ENCODE peak calls at places on chromosomes 2 and 18, in six cellular contexts. V is GM12891, I is breast epithelium, O is HepG2, R is GM12892, P is sigmoid colon. G is an unnamed sample.

GRCh38 chr2:218722876-218723477 is 12.3 kb downstream of the TTLL4 start:
- DNase-seq in V (no peak), I (peak), O (no peak), R (no peak), P (no peak), G (no peak)

GRCh38 chr2:238404406-238405216 is 22.1 kb upstream of the ASB1 start:
- DNase-seq in V (no peak), I (no peak), O (no peak), R (no peak), P (no peak), G (no peak)

GRCh38 chr18:24136967-24137373 is 1.9 kb upstream of the CABYR start:
- DNase-seq in V (no peak), I (no peak), O (no peak), R (no peak), P (no peak), G (no peak)

GRCh38 chr2:101387151-101387807 is at the start of gene CREG2:
- DNase-seq in V (peak), I (peak), O (peak), R (peak), P (peak), G (peak)

GRCh38 chr18:45503988-45504387 is 111.3 kb upstream of the SLC14A2 start:
- DNase-seq in V (no peak), I (no peak), O (no peak), R (no peak), P (no peak), G (no peak)

GRCh38 chr2:238936162-238937052 is 88.5 kb downstream of the TWIST2 start:
- DNase-seq in V (no peak), I (no peak), O (no peak), R (no peak), P (no peak), G (peak)

GRCh38 chr2:143161982-143162837 is 33.0 kb downstream of the ARHGAP15 start:
- DNase-seq in V (no peak), I (peak), O (peak), R (no peak), P (no peak), G (peak)

GRCh38 chr18:9325716-9326115 is 8.9 kb upstream of the TWSG1 start:
- DNase-seq in V (no peak), I (no peak), O (no peak), R (no peak), P (no peak), G (no peak)

GRCh38 chr2:236180831-236181453 is 12.8 kb upstream of the GBX2 start:
- DNase-seq in V (no peak), I (no peak), O (peak), R (no peak), P (peak), G (no peak)

GRCh38 chr2:100730290-100730868 is 89.6 kb upstream of the NPAS2 start:
- DNase-seq in V (no peak), I (peak), O (peak), R (no peak), P (peak), G (no peak)

GRCh38 chr18:11661430-11661829 is 27.6 kb upstream of the GNAL start:
- DNase-seq in V (no peak), I (no peak), O (no peak), R (no peak), P (no peak), G (no peak)

GRCh38 chr18:62339106-62339988 is 14.2 kb downstream of the TNFRSF11A start:
- DNase-seq in V (no peak), I (no peak), O (no peak), R (no peak), P (no peak), G (no peak)

GRCh38 chr2:240556553-240557100 is 1.2 kb downstream of the ANKMY1 start:
- DNase-seq in V (no peak), I (no peak), O (peak), R (peak), P (no peak), G (peak)

GRCh38 chr2:230166557-230167170 is 53.1 kb downstream of the SP110 start:
- DNase-seq in V (no peak), I (no peak), O (no peak), R (no peak), P (no peak), G (no peak)

GRCh38 chr2:100852999-100853908 is 33.3 kb downstream of the NPAS2 start:
- DNase-seq in V (no peak), I (no peak), O (peak), R (no peak), P (no peak), G (no peak)

GRCh38 chr2:120222186-120223033 is 790 bp downstream of the TMEM185B start:
- DNase-seq in V (no peak), I (no peak), O (no peak), R (no peak), P (no peak), G (no peak)

GRCh38 chr2:41998789-41999470 is 48.9 kb upstream of the PKDCC start:
- DNase-seq in V (no peak), I (no peak), O (no peak), R (no peak), P (no peak), G (no peak)

DNA sequence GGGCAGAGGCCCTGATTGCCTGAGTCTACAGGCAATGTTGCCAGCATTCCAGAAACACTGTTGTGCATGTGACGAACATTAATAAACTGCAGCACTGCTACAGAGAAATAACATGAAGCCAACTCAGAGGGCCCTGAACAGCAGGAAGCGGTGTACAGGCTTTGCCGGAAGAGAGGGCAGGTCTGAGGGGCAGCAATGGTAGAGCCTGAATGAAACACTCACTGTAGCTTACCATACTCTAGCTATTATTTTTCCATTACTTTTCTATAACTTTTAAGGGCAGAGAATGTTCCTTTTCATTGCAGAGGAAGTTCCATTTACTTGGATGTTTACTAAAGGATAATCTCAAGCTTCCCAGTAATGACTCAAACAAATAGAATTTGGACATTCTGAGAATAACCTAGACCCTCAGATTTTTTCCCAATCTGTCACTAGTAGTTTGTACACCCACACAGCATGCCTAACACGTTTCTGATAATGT is 150.4 kb downstream of the MTX2 start:
- DNase-seq in V (no peak), I (no peak), O (no peak), R (no peak), P (no peak), G (no peak)
- TF ChIP-seq POLR2AphosphoS5 in V (no peak), I (no peak), O (no peak), R (no peak), P (no peak), G (no peak)

DNA sequence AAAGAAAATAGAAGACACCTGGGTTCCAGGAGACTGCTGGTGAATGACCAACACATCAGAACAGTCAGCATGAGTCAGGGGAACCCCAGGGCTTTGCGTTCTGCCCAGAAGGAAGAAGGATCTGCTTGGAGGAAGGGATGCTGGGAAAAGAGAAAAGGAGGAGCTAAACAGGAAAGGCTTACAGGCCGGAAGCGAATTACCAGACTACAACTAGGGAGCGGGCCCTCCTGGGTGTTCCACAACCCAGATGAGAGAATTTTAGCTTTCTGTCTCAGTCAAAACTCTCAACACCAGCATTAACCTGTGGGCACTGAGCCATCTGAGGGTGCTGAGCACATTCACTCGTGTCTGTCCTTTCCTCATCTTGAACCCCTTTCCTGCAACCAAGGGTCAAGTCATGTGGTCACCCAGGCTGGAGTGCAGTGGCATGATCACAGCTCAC is 19.2 kb downstream of the CDC42EP3 start:
- DNase-seq in V (no peak), I (no peak), O (no peak), R (no peak), P (no peak), G (no peak)
- TF ChIP-seq POLR2AphosphoS5 in V (peak), I (no peak), O (no peak), R (peak), P (peak), G (no peak)

GRCh38 chr2:128362889-128363228 is 44.2 kb upstream of the HS6ST1 start:
- DNase-seq in V (no peak), I (peak), O (no peak), R (no peak), P (peak), G (no peak)
- TF ChIP-seq POLR2AphosphoS5 in V (no peak), I (no peak), O (no peak), R (no peak), P (no peak), G (no peak)

GRCh38 chr2:60140180-60140579 is 413.3 kb downstream of the BCL11A start:
- DNase-seq in V (no peak), I (no peak), O (no peak), R (no peak), P (no peak), G (no peak)
- TF ChIP-seq POLR2AphosphoS5 in V (no peak), I (no peak), O (no peak), R (no peak), P (no peak), G (no peak)

GRCh38 chr2:48483916-48484315 is 46.0 kb upstream of the STON1 start:
- DNase-seq in V (no peak), I (no peak), O (no peak), R (no peak), P (no peak), G (no peak)

GRCh38 chr2:48480526-48480925 is 49.4 kb upstream of the STON1 start:
- DNase-seq in V (no peak), I (no peak), O (no peak), R (no peak), P (no peak), G (no peak)

GRCh38 chr2:48482313-48482712 is 47.6 kb upstream of the STON1 start:
- DNase-seq in V (no peak), I (no peak), O (no peak), R (no peak), P (no peak), G (no peak)

GRCh38 chr2:48482774-48483173 is 47.2 kb upstream of the STON1 start:
- DNase-seq in V (no peak), I (no peak), O (no peak), R (no peak), P (no peak), G (no peak)

GRCh38 chr2:48483506-48483905 is 46.4 kb upstream of the STON1 start:
- DNase-seq in V (no peak), I (no peak), O (no peak), R (no peak), P (peak), G (no peak)
- TF ChIP-seq POLR2AphosphoS5 in V (no peak), I (no peak), O (no peak), R (no peak), P (peak), G (no peak)

GRCh38 chr2:204265701-204266310 is 279.5 kb upstream of the PARD3B start:
- DNase-seq in V (no peak), I (no peak), O (no peak), R (no peak), P (no peak), G (no peak)
- TF ChIP-seq POLR2AphosphoS5 in V (no peak), I (no peak), O (no peak), R (no peak), P (no peak), G (no peak)

DNA sequence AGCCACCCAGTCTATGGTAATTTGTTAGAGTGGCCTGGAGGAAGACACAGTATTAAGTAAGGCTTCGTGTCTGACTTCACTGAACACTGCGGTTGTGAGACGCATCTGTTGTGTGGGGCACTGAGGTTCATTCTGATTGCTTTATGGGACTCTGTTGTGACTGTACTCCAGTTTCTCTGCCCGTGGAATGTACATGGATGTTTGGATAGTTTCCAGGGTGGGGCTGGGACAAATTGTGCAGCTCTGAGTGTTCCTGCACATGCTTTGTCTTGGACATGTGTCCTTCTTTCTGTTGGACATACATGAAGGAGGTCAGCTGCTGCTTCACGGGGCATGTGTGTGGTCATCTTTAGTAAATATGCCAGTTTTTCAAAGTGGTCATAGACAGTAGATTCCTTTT is 58.5 kb downstream of the ODC1 start:
- DNase-seq in V (no peak), I (no peak), O (no peak), R (no peak), P (no peak), G (no peak)
- TF ChIP-seq POLR2AphosphoS5 in V (no peak), I (no peak), O (no peak), R (no peak), P (no peak), G (no peak)

GRCh38 chr2:96537066-96537733 is 648 bp downstream of the ARID5A start:
- DNase-seq in V (peak), I (peak), O (no peak), R (peak), P (peak), G (peak)
- TF ChIP-seq POLR2AphosphoS5 in V (peak), I (no peak), O (no peak), R (peak), P (peak), G (peak)

DNA sequence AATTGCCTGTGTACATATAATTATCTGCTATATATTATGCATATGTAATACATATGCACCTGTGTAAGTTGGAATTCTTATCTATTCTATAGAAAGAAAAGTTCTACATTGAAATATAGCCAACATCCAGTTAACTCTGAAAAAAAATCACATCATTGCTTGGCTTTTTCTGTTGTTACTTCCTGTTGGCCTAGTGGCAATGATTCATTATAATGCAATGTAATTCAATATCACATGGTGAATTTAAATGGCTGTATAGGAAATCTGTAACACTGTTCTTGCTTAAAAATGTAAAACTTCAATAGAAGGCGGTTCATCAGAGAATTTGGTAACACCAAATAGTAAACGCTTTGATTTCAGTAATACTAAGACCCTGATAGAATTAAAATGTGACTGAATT is 44.5 kb upstream of the MAP4K3 start:
- DNase-seq in V (no peak), I (no peak), O (no peak), R (no peak), P (no peak), G (no peak)
- TF ChIP-seq POLR2AphosphoS5 in V (no peak), I (no peak), O (no peak), R (no peak), P (no peak), G (no peak)

DNA sequence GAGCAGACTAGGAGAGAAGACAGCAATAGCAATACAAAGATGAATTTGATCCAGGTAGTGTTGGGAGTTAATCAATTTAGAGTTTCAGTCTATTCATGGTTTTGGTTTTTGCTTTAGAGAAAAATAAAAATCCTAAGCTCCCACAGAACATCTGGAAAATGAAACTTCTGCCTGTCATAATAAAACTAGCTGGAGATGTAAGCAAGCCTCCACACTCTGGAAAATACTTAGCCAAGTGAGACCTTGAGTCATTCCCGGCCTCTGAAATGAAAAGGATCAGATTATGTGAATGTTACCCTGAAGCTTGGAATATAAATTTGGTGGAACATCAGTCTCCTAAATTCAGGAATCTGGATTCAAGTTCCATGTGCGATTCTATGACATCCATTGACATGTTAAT is 485.6 kb upstream of the SPRED2 start:
- DNase-seq in V (no peak), I (no peak), O (no peak), R (no peak), P (no peak), G (no peak)
- TF ChIP-seq POLR2AphosphoS5 in V (no peak), I (no peak), O (no peak), R (no peak), P (peak), G (no peak)

G was measured in spleen.